ENCODE peak calls at places on chromosomes 1 and 21, in four cellular contexts. H is tibial nerve, I is right cardiac atrium, L is left lung. Q is an unnamed sample.

GRCh38 chr1:55723001-55723400 is 507.8 kb upstream of the USP24 start:
- DNase-seq in H (no peak), I (no peak), L (no peak), Q (no peak)

GRCh38 chr1:23916209-23917131 is 3.3 kb upstream of the CNR2 start:
- DNase-seq in H (no peak), I (peak; percentile 72), L (peak; percentile 79), Q (peak; percentile 72)

GRCh38 chr1:175267716-175268416 is 75.3 kb upstream of the KIAA0040 start:
- DNase-seq in H (peak; percentile 25), I (peak; percentile 68), L (no peak), Q (peak; percentile 70)

GRCh38 chr1:3539707-3540425 is 71.4 kb downstream of the MEGF6 start:
- DNase-seq in H (no peak), I (no peak), L (no peak), Q (peak; percentile 70)

GRCh38 chr1:167501513-167502191 is 16.7 kb downstream of the CD247 start:
- DNase-seq in H (no peak), I (no peak), L (no peak), Q (peak; percentile 26)

GRCh38 chr21:34609244-34609950 is 5.5 kb downstream of the RCAN1 start:
- DNase-seq in H (no peak), I (no peak), L (no peak), Q (peak; percentile 32)

GRCh38 chr21:31248598-31248997 is 95.5 kb downstream of the TIAM1 start:
- DNase-seq in H (no peak), I (no peak), L (no peak), Q (no peak)

GRCh38 chr21:26846036-26846931 is 1.1 kb upstream of the ADAMTS1 start:
- DNase-seq in H (peak; percentile 80), I (peak; percentile 96), L (peak; percentile 90), Q (peak; percentile 92)

GRCh38 chr1:94327001-94327685 is 89.8 kb upstream of the ARHGAP29 start:
- DNase-seq in H (no peak), I (peak; percentile 86), L (peak; percentile 73), Q (peak; percentile 80)

GRCh38 chr1:2236695-2237677 is 8.9 kb downstream of the SKI start:
- DNase-seq in H (no peak), I (peak; percentile 58), L (no peak), Q (no peak)

GRCh38 chr1:109926662-109927300 is 16.1 kb downstream of the CSF1 start:
- DNase-seq in H (no peak), I (no peak), L (no peak), Q (no peak)

GRCh38 chr1:157438236-157439012 is 113.9 kb downstream of the FCRL5 start:
- DNase-seq in H (no peak), I (no peak), L (no peak), Q (no peak)

GRCh38 chr1:182301467-182302198 is 90.0 kb downstream of the GLUL start:
- DNase-seq in H (no peak), I (peak; percentile 80), L (no peak), Q (peak; percentile 69)

GRCh38 chr1:22277662-22278061 is 134.8 kb upstream of the WNT4 start:
- DNase-seq in H (no peak), I (no peak), L (no peak), Q (no peak)

GRCh38 chr1:56266355-56266754 is 313.0 kb downstream of the PLPP3 start:
- DNase-seq in H (no peak), I (no peak), L (no peak), Q (no peak)

GRCh38 chr21:38136201-38136600 is 120.6 kb upstream of the KCNJ15 start:
- DNase-seq in H (no peak), I (no peak), L (no peak), Q (no peak)

GRCh38 chr1:20496241-20496661 is 10.2 kb upstream of the CAMK2N1 start:
- DNase-seq in H (no peak), I (no peak), L (no peak), Q (no peak)

GRCh38 chr1:60692031-60692430 is 390.3 kb upstream of the NFIA start:
- DNase-seq in H (no peak), I (no peak), L (no peak), Q (no peak)

GRCh38 chr1:92408825-92409224 is 77.9 kb downstream of the GFI1 start:
- DNase-seq in H (no peak), I (no peak), L (no peak), Q (no peak)

GRCh38 chr21:36415375-36415774 is 30.2 kb downstream of the CHAF1B start:
- DNase-seq in H (no peak), I (no peak), L (no peak), Q (no peak)

GRCh38 chr1:46364612-46365011 is 24.0 kb downstream of the NSUN4 start:
- DNase-seq in H (no peak), I (no peak), L (no peak), Q (no peak)

GRCh38 chr1:2796890-2797740 is 4.4 kb downstream of the TTC34 start:
- DNase-seq in H (no peak), I (no peak), L (peak; percentile 39), Q (no peak)

GRCh38 chr1:55064861-55065263 is 25.5 kb downstream of the PCSK9 start:
- DNase-seq in H (no peak), I (peak; percentile 70), L (no peak), Q (no peak)

GRCh38 chr1:113390871-113391642 is 742 bp downstream of the MAGI3 start:
- DNase-seq in H (peak; percentile 21), I (peak; percentile 76), L (peak; percentile 87), Q (no peak)

GRCh38 chr1:40630488-40631223 is 34.8 kb downstream of the RIMS3 start:
- DNase-seq in H (no peak), I (no peak), L (no peak), Q (no peak)

GRCh38 chr1:107740574-107740973 is 224.4 kb downstream of the VAV3 start:
- DNase-seq in H (no peak), I (no peak), L (no peak), Q (no peak)

GRCh38 chr21:44800103-44800502 is 1.5 kb downstream of the UBE2G2 start:
- DNase-seq in H (no peak), I (no peak), L (no peak), Q (no peak)

GRCh38 chr1:220741825-220742224 is 6.3 kb upstream of the MTARC2 start:
- DNase-seq in H (no peak), I (no peak), L (no peak), Q (no peak)

GRCh38 chr1:166086113-166086908 is 80.5 kb downstream of the FAM78B start:
- DNase-seq in H (no peak), I (no peak), L (no peak), Q (no peak)

GRCh38 chr1:156291226-156292061 is 4.0 kb downstream of the GLMP start:
- DNase-seq in H (peak; percentile 87), I (peak; percentile 97), L (peak; percentile 96), Q (peak; percentile 95)

GRCh38 chr1:52153898-52154297 is 12.0 kb downstream of the ZFYVE9 start:
- DNase-seq in H (no peak), I (no peak), L (no peak), Q (no peak)

GRCh38 chr21:38477241-38477640 is 21.0 kb downstream of the ERG start:
- DNase-seq in H (no peak), I (no peak), L (no peak), Q (no peak)

GRCh38 chr1:176102700-176103244 is 104.3 kb downstream of the COP1 start:
- DNase-seq in H (no peak), I (no peak), L (no peak), Q (no peak)

GRCh38 chr1:169368406-169368769 is 393 bp downstream of the BLZF1 start:
- DNase-seq in H (no peak), I (no peak), L (no peak), Q (no peak)

GRCh38 chr21:15034126-15034848 is 30.5 kb downstream of the NRIP1 start:
- DNase-seq in H (no peak), I (no peak), L (no peak), Q (no peak)

GRCh38 chr1:116568925-116569490 is 1.8 kb downstream of the CD58 start:
- DNase-seq in H (no peak), I (no peak), L (no peak), Q (no peak)
- H3K4me1 ChIP-seq in H (peaks cover 6% of the 10 kb centered on the region), I (peaks cover 9% of the 10 kb centered on the region), L (no peaks in the 10 kb centered on the region), Q (no peaks in the 10 kb centered on the region)

GRCh38 chr1:197342044-197342565 is 74.1 kb downstream of the CRB1 start:
- DNase-seq in H (no peak), I (no peak), L (no peak), Q (no peak)

GRCh38 chr1:197341626-197342025 is 73.6 kb downstream of the CRB1 start:
- DNase-seq in H (no peak), I (no peak), L (no peak), Q (no peak)

GRCh38 chr1:197331565-197331964 is 63.5 kb downstream of the CRB1 start:
- DNase-seq in H (no peak), I (no peak), L (no peak), Q (no peak)

GRCh38 chr1:197339092-197339836 is 71.2 kb downstream of the CRB1 start:
- DNase-seq in H (no peak), I (no peak), L (no peak), Q (no peak)

DNA sequence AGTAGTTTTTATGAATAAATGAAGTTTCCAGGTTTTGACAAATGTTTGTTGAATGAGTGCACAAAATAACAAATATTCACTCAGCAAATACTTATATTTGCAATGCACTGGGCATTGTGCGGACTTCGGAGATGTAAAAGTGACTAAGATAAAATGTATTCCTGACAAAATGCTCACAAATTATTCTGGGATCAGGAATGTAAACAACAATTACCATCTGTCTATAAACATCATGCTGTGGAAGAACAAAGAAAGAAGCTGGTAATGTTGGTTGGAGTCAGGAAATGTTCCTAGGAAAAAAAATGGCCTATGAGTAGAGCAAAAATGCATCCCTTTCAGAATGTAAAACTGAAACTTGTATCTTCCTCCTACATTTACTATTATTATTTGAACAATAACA is 68.5 kb downstream of the CRB1 start:
- DNase-seq in H (no peak), I (no peak), L (no peak), Q (no peak)
- H3K4me3 ChIP-seq in H (no peak overlapping the region), I (no peak overlapping the region), L (no peak overlapping the region), Q (no peak overlapping the region)

GRCh38 chr1:207882692-207883091 is 28.2 kb downstream of the CD34 start:
- DNase-seq in H (no peak), I (no peak), L (no peak), Q (no peak)

GRCh38 chr1:207884276-207885029 is 26.5 kb downstream of the CD34 start:
- DNase-seq in H (no peak), I (no peak), L (no peak), Q (no peak)

GRCh38 chr1:207885129-207886032 is 25.5 kb downstream of the CD34 start:
- DNase-seq in H (peak; percentile 76), I (peak; percentile 92), L (peak; percentile 89), Q (peak; percentile 94)

GRCh38 chr1:207883660-207884245 is 27.2 kb downstream of the CD34 start:
- DNase-seq in H (no peak), I (no peak), L (no peak), Q (no peak)

GRCh38 chr1:207883104-207883651 is 27.7 kb downstream of the CD34 start:
- DNase-seq in H (no peak), I (no peak), L (no peak), Q (no peak)
- H3K27ac ChIP-seq in H (peak overlapping the region; percentile 29), I (no peak overlapping the region), L (no peak overlapping the region), Q (peak overlapping the region; percentile 0)

DNA sequence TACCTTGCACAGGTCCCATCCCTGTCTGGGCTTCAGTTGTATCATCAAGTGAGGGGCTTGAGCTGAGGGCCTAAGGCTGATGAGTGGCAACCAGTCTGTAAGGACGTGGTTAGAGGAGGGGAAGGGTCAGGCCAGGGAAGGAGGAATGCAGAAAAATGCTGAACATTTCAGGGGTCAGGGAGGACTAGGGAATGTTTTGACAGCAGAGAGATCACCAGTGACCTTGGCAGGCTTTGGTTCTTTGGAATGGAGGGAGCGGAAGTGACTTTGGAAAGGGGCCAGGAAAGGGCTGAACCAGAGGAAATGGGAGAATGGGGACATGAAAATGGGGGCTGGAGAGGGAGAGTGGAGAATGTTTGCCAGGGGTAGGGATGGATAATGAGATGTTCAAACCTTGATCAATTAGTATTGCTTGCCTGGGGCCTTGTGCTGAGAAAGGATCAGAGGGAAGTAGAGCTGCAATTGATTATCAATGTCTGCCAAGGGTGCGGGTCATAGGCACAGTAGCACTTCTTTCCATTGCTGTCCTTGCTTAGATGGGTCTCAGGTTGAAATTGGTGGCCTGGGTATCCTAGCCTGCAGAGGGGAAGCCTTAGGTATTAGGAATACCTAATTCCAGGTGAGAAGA is 7.4 kb downstream of the LDLRAP1 start:
- DNase-seq in H (no peak), I (no peak), L (no peak), Q (no peak)
- H3K4me1 ChIP-seq in H (peaks cover 31% of the 10 kb centered on the region), I (peaks cover 23% of the 10 kb centered on the region), L (peaks cover 19% of the 10 kb centered on the region), Q (no peaks in the 10 kb centered on the region)